ENCODE peak calls at places on chromosomes 6 and 20, in five cellular contexts. C is H9; X is CD4-positive, alpha-beta T cell; J is right lobe of liver; T is suprapubic skin. Q is an unnamed sample. For H3K9me3, the result is how much of the 10 kb centered on the place peaks cover.

GRCh38 chr6:160520043-160520904 is 143.8 kb downstream of the LPA start:
- DNase-seq in C (peak), X (peak), J (peak), T (peak), Q (peak)

GRCh38 chr6:3841711-3842565 is 7.2 kb upstream of the FAM50B start:
- DNase-seq in C (no peak), X (no peak), J (peak), T (no peak), Q (no peak)

GRCh38 chr6:164216839-164217238 is 802.3 kb downstream of the QKI start:
- DNase-seq in C (no peak), X (no peak), J (no peak), T (no peak), Q (no peak)

GRCh38 chr6:149723771-149724417 is 6.0 kb upstream of the LATS1 start:
- DNase-seq in C (no peak), X (no peak), J (peak), T (no peak), Q (peak)

GRCh38 chr6:35168461-35168861 is 27.3 kb upstream of the TCP11 start:
- DNase-seq in C (no peak), X (no peak), J (no peak), T (peak), Q (no peak)

GRCh38 chr20:58891686-58892125 is 39.2 kb downstream of the GNAS start:
- DNase-seq in C (peak), X (no peak), J (peak), T (no peak), Q (peak)

GRCh38 chr6:150196942-150197745 is 54.3 kb downstream of the PPP1R14C start:
- DNase-seq in C (no peak), X (no peak), J (no peak), T (no peak), Q (no peak)

GRCh38 chr6:5108536-5108935 is 23.4 kb downstream of the PPP1R3G start:
- DNase-seq in C (no peak), X (no peak), J (no peak), T (no peak), Q (no peak)

GRCh38 chr20:62500237-62500864 is 24.6 kb upstream of the GATA5 start:
- DNase-seq in C (peak), X (peak), J (peak), T (peak), Q (peak)

GRCh38 chr6:12295558-12296254 is 5.5 kb downstream of the EDN1 start:
- DNase-seq in C (no peak), X (no peak), J (no peak), T (no peak), Q (no peak)

GRCh38 chr20:31830406-31830981 is 11.3 kb downstream of the MYLK2 start:
- DNase-seq in C (no peak), X (no peak), J (no peak), T (no peak), Q (no peak)

GRCh38 chr6:12339022-12339421 is 48.9 kb downstream of the EDN1 start:
- DNase-seq in C (no peak), X (no peak), J (peak), T (peak), Q (no peak)

GRCh38 chr20:3586111-3586510 is 77.1 kb downstream of the GFRA4 start:
- DNase-seq in C (no peak), X (no peak), J (no peak), T (no peak), Q (no peak)

GRCh38 chr6:40308533-40309306 is 278.4 kb downstream of the LRFN2 start:
- DNase-seq in C (peak), X (peak), J (peak), T (no peak), Q (peak)

GRCh38 chr6:106128981-106129761 is 43.0 kb downstream of the PRDM1 start:
- DNase-seq in C (no peak), X (no peak), J (no peak), T (no peak), Q (no peak)

GRCh38 chr6:73521351-73522254 is 771 bp upstream of the EEF1A1 start:
- DNase-seq in C (no peak), X (no peak), J (peak), T (peak), Q (no peak)

GRCh38 chr6:137811121-137811911 is 55.7 kb upstream of the TNFAIP3 start:
- DNase-seq in C (no peak), X (peak), J (peak), T (peak), Q (no peak)

GRCh38 chr6:91669154-91669903 is 1082.5 kb upstream of the MAP3K7 start:
- DNase-seq in C (no peak), X (no peak), J (no peak), T (no peak), Q (peak)

GRCh38 chr6:26056583-26057350 is 30.5 kb upstream of the HFE start:
- DNase-seq in C (no peak), X (peak), J (no peak), T (no peak), Q (peak)

GRCh38 chr6:156778615-156779205 is 1.5 kb downstream of the ARID1B start:
- DNase-seq in C (peak), X (peak), J (peak), T (no peak), Q (peak)

GRCh38 chr6:157227202-157228166 is 95.8 kb downstream of the TMEM242 start:
- DNase-seq in C (no peak), X (no peak), J (no peak), T (peak), Q (no peak)

GRCh38 chr20:33791959-33792597 is 19.1 kb upstream of the CHMP4B start:
- DNase-seq in C (peak), X (peak), J (no peak), T (no peak), Q (peak)

GRCh38 chr6:153085239-153085638 is 45.8 kb downstream of the RGS17 start:
- DNase-seq in C (no peak), X (no peak), J (no peak), T (no peak), Q (no peak)

GRCh38 chr20:36273414-36274247 is 32.5 kb upstream of the DLGAP4 start:
- DNase-seq in C (no peak), X (no peak), J (no peak), T (no peak), Q (peak)

GRCh38 chr6:101595276-101595675 is 201.8 kb downstream of the GRIK2 start:
- DNase-seq in C (no peak), X (no peak), J (no peak), T (no peak), Q (no peak)

GRCh38 chr20:54454982-54455381 is 20.4 kb upstream of the DOK5 start:
- DNase-seq in C (no peak), X (no peak), J (no peak), T (no peak), Q (no peak)

GRCh38 chr6:155103816-155104366 is 108.8 kb downstream of the TIAM2 start:
- DNase-seq in C (no peak), X (no peak), J (no peak), T (no peak), Q (no peak)

GRCh38 chr6:16184129-16184528 is 54.3 kb upstream of the GMPR start:
- DNase-seq in C (peak), X (no peak), J (peak), T (no peak), Q (peak)

GRCh38 chr20:17611540-17612286 is 41.8 kb downstream of the DSTN start:
- DNase-seq in C (peak), X (no peak), J (peak), T (no peak), Q (peak)

GRCh38 chr6:170174124-170174770 is 116.6 kb downstream of the DLL1 start:
- DNase-seq in C (peak), X (no peak), J (peak), T (peak), Q (no peak)

GRCh38 chr6:145898376-145898775 is 65.8 kb downstream of the SHPRH start:
- DNase-seq in C (no peak), X (no peak), J (no peak), T (no peak), Q (no peak)
- H3K27ac ChIP-seq in C (no peak), X (no peak), J (no peak), T (no peak), Q (no peak)

GRCh38 chr6:139644821-139645220 is 270.4 kb upstream of the CITED2 start:
- DNase-seq in C (no peak), X (no peak), J (no peak), T (no peak), Q (no peak)

GRCh38 chr6:139647816-139648215 is 273.4 kb upstream of the CITED2 start:
- DNase-seq in C (no peak), X (no peak), J (no peak), T (no peak), Q (no peak)

GRCh38 chr6:139649128-139649527 is 274.7 kb upstream of the CITED2 start:
- DNase-seq in C (no peak), X (no peak), J (no peak), T (no peak), Q (no peak)

GRCh38 chr6:139648430-139649000 is 274.1 kb upstream of the CITED2 start:
- DNase-seq in C (no peak), X (no peak), J (no peak), T (no peak), Q (no peak)

GRCh38 chr6:139647001-139647400 is 272.6 kb upstream of the CITED2 start:
- DNase-seq in C (no peak), X (no peak), J (no peak), T (no peak), Q (no peak)
- TF ChIP-seq CTCF in C (no peak), X (no peak), J (no peak), T (no peak), Q (no peak)

GRCh38 chr6:109595998-109596397 is 95.0 kb downstream of the AK9 start:
- DNase-seq in C (peak), X (no peak), J (no peak), T (no peak), Q (no peak)
- H3K9me3 ChIP-seq in C (under half), X (under half), J (under half), T (under half), Q (under half)

GRCh38 chr6:163176097-163176496 is 238.4 kb upstream of the QKI start:
- DNase-seq in C (no peak), X (no peak), J (no peak), T (no peak), Q (no peak)
- H3K27ac ChIP-seq in C (no peak), X (no peak), J (no peak), T (no peak), Q (no peak)

GRCh38 chr6:50030777-50031562 is 9.2 kb upstream of the DEFB110 start:
- DNase-seq in C (peak), X (no peak), J (no peak), T (no peak), Q (peak)
- TF ChIP-seq CTCF in C (peak), X (no peak), J (no peak), T (no peak), Q (peak)

GRCh38 chr6:57327311-57327710 is 9.9 kb downstream of the PRIM2 start:
- DNase-seq in C (no peak), X (no peak), J (no peak), T (no peak), Q (no peak)
- H3K9me3 ChIP-seq in C (under half), X (under half), J (under half), T (under half), Q (under half)

GRCh38 chr6:2831392-2831791 is 10.3 kb downstream of the SERPINB1 start:
- DNase-seq in C (no peak), X (no peak), J (no peak), T (no peak), Q (no peak)
- H3K27ac ChIP-seq in C (no peak), X (no peak), J (no peak), T (no peak), Q (no peak)

GRCh38 chr20:51403465-51404220 is 138.9 kb downstream of the NFATC2 start:
- DNase-seq in C (no peak), X (no peak), J (no peak), T (no peak), Q (no peak)
- TF ChIP-seq CTCF in C (no peak), X (no peak), J (no peak), T (no peak), Q (no peak)

Q was measured in WERI-Rb-1.